ENCODE peak calls at places on chromosomes 1 and 21, in four cellular contexts. L is GM06990, N is mammary epithelial cell, A is PC-3. T is an unnamed sample. For H3K27me3, the result is how much of the 10 kb centered on the place peaks cover.

GRCh38 chr1:203368624-203369451 is 17.9 kb upstream of the FMOD start:
- DNase-seq in A (peak), L (no peak), N (peak), T (no peak)

GRCh38 chr1:235035928-235036327 is 92.7 kb downstream of the TOMM20 start:
- DNase-seq in A (no peak), L (no peak), N (no peak), T (no peak)

GRCh38 chr1:209416009-209416408 is 167.5 kb upstream of the CAMK1G start:
- DNase-seq in L (no peak), N (peak), A (peak), T (no peak)

GRCh38 chr21:36807421-36808004 is 108.6 kb downstream of the SIM2 start:
- DNase-seq in L (no peak), A (no peak), N (no peak), T (no peak)

GRCh38 chr1:27772071-27772470 is 948 bp upstream of the STX12 start:
- DNase-seq in A (no peak), N (no peak), L (no peak), T (no peak)

GRCh38 chr21:16169102-16169511 is 439.3 kb downstream of the USP25 start:
- DNase-seq in L (no peak), A (no peak), N (no peak), T (no peak)

GRCh38 chr1:112317140-112317539 is 78.9 kb upstream of the CTTNBP2NL start:
- DNase-seq in A (no peak), L (no peak), N (no peak), T (no peak)

GRCh38 chr21:14762734-14763694 is 216.9 kb upstream of the SAMSN1 start:
- DNase-seq in A (no peak), N (no peak), L (peak), T (no peak)

GRCh38 chr1:63915121-63915520 is 141.3 kb downstream of the ROR1 start:
- DNase-seq in N (no peak), A (peak), L (no peak), T (no peak)

GRCh38 chr1:160115545-160116276 is at the start of gene ATP1A2:
- DNase-seq in A (no peak), N (no peak), L (no peak), T (peak)
- H3K4me3 ChIP-seq in A (no peak), N (no peak), L (no peak), T (peak)

GRCh38 chr1:205032512-205032911 is 10.5 kb upstream of the CNTN2 start:
- DNase-seq in N (no peak), L (no peak), A (no peak), T (no peak)
- H3K27me3 ChIP-seq in N (under half), L (under half), A (half or more), T (under half)

DNA sequence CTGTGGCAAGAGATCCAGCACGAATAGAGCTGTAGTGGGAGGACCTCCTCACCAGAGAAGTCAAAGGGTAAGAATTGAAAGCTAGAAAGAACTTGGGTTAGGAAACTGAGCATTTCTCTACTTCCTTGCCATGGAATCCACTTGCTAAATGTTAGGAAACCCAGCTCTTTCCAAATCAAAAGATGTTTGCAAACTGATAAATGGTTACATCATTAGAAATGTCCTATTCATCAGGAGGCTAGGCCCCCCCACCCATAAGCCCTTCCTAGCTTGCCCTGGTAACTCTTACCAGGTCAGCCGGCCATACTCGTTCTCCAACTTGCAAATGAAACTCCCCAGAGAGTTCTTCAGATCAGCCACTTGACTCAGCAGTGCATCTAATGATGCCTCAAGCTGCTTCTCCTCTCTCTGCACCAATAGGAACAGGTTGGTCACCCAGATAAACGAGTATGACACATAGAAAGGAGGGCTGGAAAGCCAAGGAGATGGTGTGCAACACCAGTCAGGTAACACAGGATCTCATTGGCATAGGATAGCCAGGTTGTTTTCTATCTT is 1.5 kb downstream of the MED8 start:
- DNase-seq in A (peak), L (no peak), N (peak), T (no peak)
- H3K4me3 ChIP-seq in A (peak), L (peak), N (no peak), T (no peak)

DNA sequence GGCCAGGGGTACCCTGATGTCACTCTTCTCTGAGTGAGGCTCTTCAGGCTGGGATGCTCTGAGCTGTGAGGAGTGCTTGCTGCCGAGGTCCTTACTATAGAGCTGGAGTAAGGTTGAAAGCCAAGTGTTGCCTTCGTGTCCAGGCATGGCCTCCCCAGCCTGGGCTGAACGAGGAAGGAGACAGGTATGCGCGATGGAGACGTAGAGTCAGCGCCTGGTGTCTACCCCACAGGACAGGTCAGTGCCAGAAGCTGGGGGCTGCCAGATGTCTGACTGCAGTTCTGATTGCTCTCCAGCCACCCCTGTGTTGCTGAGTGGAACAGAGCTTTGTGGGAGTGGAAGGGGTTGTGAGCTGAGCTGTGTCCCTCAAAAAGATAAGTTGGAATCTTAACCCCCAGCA is 135.8 kb upstream of the AJAP1 start:
- DNase-seq in N (no peak), A (no peak), L (no peak), T (no peak)
- H3K27me3 ChIP-seq in N (under half), A (under half), L (under half), T (under half)

GRCh38 chr1:227082999-227083746 is 143.1 kb downstream of the COQ8A start:
- DNase-seq in L (no peak), N (no peak), A (no peak), T (no peak)

GRCh38 chr1:227071898-227072587 is 131.9 kb downstream of the COQ8A start:
- DNase-seq in N (no peak), L (no peak), A (peak), T (no peak)

GRCh38 chr1:227072991-227073390 is 132.9 kb downstream of the COQ8A start:
- DNase-seq in N (peak), L (peak), A (peak), T (no peak)

GRCh38 chr1:227077783-227078182 is 137.7 kb downstream of the COQ8A start:
- DNase-seq in L (no peak), A (no peak), N (no peak), T (no peak)
- H3K4me3 ChIP-seq in L (no peak), A (no peak), N (no peak), T (no peak)

GRCh38 chr1:1929102-1929638 is 10.1 kb upstream of the TMEM52 start:
- DNase-seq in N (no peak), A (no peak), L (no peak), T (no peak)
- H3K27me3 ChIP-seq in N (under half), A (under half), L (under half), T (under half)

DNA sequence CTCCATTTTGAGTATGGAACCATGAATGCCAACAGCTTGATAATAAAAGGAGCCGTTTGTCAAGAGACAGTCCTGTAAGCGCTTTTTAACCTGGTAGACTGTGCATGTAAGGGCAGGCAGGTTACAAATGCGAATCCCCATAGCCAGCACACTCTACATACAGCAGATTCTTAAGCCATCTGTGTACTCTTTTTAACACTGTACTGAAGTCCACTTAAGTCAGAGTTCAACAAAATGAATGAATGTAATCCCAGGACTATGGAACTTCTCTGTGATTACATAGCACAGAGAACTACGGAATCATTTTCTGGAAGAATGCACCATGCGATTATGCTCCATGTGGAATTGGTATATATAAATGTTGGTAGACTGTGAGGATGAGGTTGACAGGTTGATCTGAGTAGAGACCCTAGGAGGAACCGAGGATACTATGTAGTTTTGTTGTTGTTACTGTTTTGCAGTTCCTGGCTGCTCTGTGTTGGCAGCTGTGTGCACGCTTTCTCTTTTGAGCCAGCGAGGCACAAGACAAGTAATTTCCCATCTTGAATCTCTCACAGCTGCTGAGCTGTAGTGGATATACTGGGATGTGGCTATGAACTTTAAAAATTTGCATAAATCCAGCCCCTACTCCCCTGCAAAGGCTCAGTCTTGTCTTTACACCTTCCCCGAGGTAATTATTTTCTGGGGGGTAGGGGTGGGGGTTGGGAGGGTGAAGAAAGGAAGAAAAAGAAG is 21.9 kb downstream of the LRRC8D start:
- DNase-seq in L (no peak), N (no peak), A (no peak), T (no peak)
- H3K4me3 ChIP-seq in L (peak), N (peak), A (peak), T (peak)